ENCODE peak calls at places on chromosome 16, in seven cellular contexts. One of them, this sample, is unnamed.

GRCh38 chr16:75198135-75198600 is 8.8 kb downstream of the CTRB2 start:
- DNase-seq in mammary epithelial cell: no peak
- DNase-seq in AG04450: peak
- DNase-seq in esophagus squamous epithelium: no peak
- DNase-seq in choroid plexus epithelial cell: peak
- DNase-seq in heart left ventricle: peak
- DNase-seq in naive thymus-derived CD4-positive, alpha-beta T cell: no peak
- DNase-seq in this sample: no peak

GRCh38 chr16:81623365-81624102 is 155.6 kb upstream of the PLCG2 start:
- DNase-seq in mammary epithelial cell: peak
- DNase-seq in heart left ventricle: peak
- DNase-seq in choroid plexus epithelial cell: peak
- DNase-seq in naive thymus-derived CD4-positive, alpha-beta T cell: peak
- DNase-seq in AG04450: no peak
- DNase-seq in esophagus squamous epithelium: no peak
- DNase-seq in this sample: no peak

GRCh38 chr16:8675183-8676159 is 1.1 kb downstream of the ABAT start:
- DNase-seq in esophagus squamous epithelium: no peak
- DNase-seq in naive thymus-derived CD4-positive, alpha-beta T cell: no peak
- DNase-seq in mammary epithelial cell: no peak
- DNase-seq in AG04450: no peak
- DNase-seq in choroid plexus epithelial cell: peak
- DNase-seq in heart left ventricle: no peak
- DNase-seq in this sample: no peak

GRCh38 chr16:63530208-63530607 is 1494.0 kb upstream of the CDH8 start:
- DNase-seq in choroid plexus epithelial cell: no peak
- DNase-seq in AG04450: no peak
- DNase-seq in mammary epithelial cell: no peak
- DNase-seq in naive thymus-derived CD4-positive, alpha-beta T cell: no peak
- DNase-seq in esophagus squamous epithelium: no peak
- DNase-seq in heart left ventricle: no peak
- DNase-seq in this sample: no peak

GRCh38 chr16:74437-75318 is 2.2 kb upstream of the RHBDF1 start:
- DNase-seq in AG04450: no peak
- DNase-seq in naive thymus-derived CD4-positive, alpha-beta T cell: no peak
- DNase-seq in choroid plexus epithelial cell: no peak
- DNase-seq in heart left ventricle: no peak
- DNase-seq in mammary epithelial cell: no peak
- DNase-seq in esophagus squamous epithelium: no peak
- DNase-seq in this sample: no peak

GRCh38 chr16:53692146-53692545 is 11.5 kb downstream of the RPGRIP1L start:
- DNase-seq in heart left ventricle: no peak
- DNase-seq in choroid plexus epithelial cell: peak
- DNase-seq in AG04450: no peak
- DNase-seq in naive thymus-derived CD4-positive, alpha-beta T cell: no peak
- DNase-seq in esophagus squamous epithelium: no peak
- DNase-seq in mammary epithelial cell: no peak
- DNase-seq in this sample: no peak

GRCh38 chr16:10866196-10866976 is 10.6 kb upstream of the CIITA start:
- DNase-seq in heart left ventricle: peak
- DNase-seq in AG04450: no peak
- DNase-seq in choroid plexus epithelial cell: no peak
- DNase-seq in esophagus squamous epithelium: no peak
- DNase-seq in naive thymus-derived CD4-positive, alpha-beta T cell: no peak
- DNase-seq in mammary epithelial cell: no peak
- DNase-seq in this sample: no peak

GRCh38 chr16:78522327-78522726 is 422.9 kb downstream of the WWOX start:
- DNase-seq in esophagus squamous epithelium: no peak
- DNase-seq in choroid plexus epithelial cell: no peak
- DNase-seq in mammary epithelial cell: no peak
- DNase-seq in naive thymus-derived CD4-positive, alpha-beta T cell: no peak
- DNase-seq in AG04450: no peak
- DNase-seq in heart left ventricle: no peak
- DNase-seq in this sample: no peak

GRCh38 chr16:75341934-75342811 is 90.7 kb upstream of the BCAR1 start:
- DNase-seq in mammary epithelial cell: peak
- DNase-seq in esophagus squamous epithelium: no peak
- DNase-seq in AG04450: no peak
- DNase-seq in heart left ventricle: no peak
- DNase-seq in choroid plexus epithelial cell: peak
- DNase-seq in naive thymus-derived CD4-positive, alpha-beta T cell: no peak
- DNase-seq in this sample: no peak

GRCh38 chr16:12511708-12512107 is 292.0 kb downstream of the CPPED1 start:
- DNase-seq in mammary epithelial cell: no peak
- DNase-seq in heart left ventricle: no peak
- DNase-seq in naive thymus-derived CD4-positive, alpha-beta T cell: no peak
- DNase-seq in esophagus squamous epithelium: no peak
- DNase-seq in AG04450: no peak
- DNase-seq in choroid plexus epithelial cell: no peak
- DNase-seq in this sample: no peak

GRCh38 chr16:87754535-87754934 is 11.3 kb downstream of the KLHDC4 start:
- DNase-seq in choroid plexus epithelial cell: no peak
- DNase-seq in heart left ventricle: no peak
- DNase-seq in esophagus squamous epithelium: no peak
- DNase-seq in mammary epithelial cell: no peak
- DNase-seq in AG04450: no peak
- DNase-seq in naive thymus-derived CD4-positive, alpha-beta T cell: no peak
- DNase-seq in this sample: no peak

GRCh38 chr16:80569440-80570105 is 28.8 kb downstream of the DYNLRB2 start:
- DNase-seq in heart left ventricle: no peak
- DNase-seq in naive thymus-derived CD4-positive, alpha-beta T cell: no peak
- DNase-seq in mammary epithelial cell: peak
- DNase-seq in esophagus squamous epithelium: no peak
- DNase-seq in choroid plexus epithelial cell: peak
- DNase-seq in AG04450: no peak
- DNase-seq in this sample: no peak

GRCh38 chr16:15775209-15775608 is 81.6 kb downstream of the MYH11 start:
- DNase-seq in heart left ventricle: no peak
- DNase-seq in AG04450: no peak
- DNase-seq in esophagus squamous epithelium: no peak
- DNase-seq in naive thymus-derived CD4-positive, alpha-beta T cell: no peak
- DNase-seq in mammary epithelial cell: peak
- DNase-seq in choroid plexus epithelial cell: peak
- DNase-seq in this sample: no peak
- H3K4me3 ChIP-seq in heart left ventricle: no peak
- H3K4me3 ChIP-seq in AG04450: no peak
- H3K4me3 ChIP-seq in esophagus squamous epithelium: no peak
- H3K4me3 ChIP-seq in naive thymus-derived CD4-positive, alpha-beta T cell: no peak
- H3K4me3 ChIP-seq in mammary epithelial cell: no peak
- H3K4me3 ChIP-seq in choroid plexus epithelial cell: no peak
- H3K4me3 ChIP-seq in this sample: no peak

GRCh38 chr16:23836404-23837291 is 865 bp downstream of the PRKCB start:
- DNase-seq in naive thymus-derived CD4-positive, alpha-beta T cell: peak
- DNase-seq in choroid plexus epithelial cell: no peak
- DNase-seq in mammary epithelial cell: no peak
- DNase-seq in AG04450: no peak
- DNase-seq in esophagus squamous epithelium: no peak
- DNase-seq in heart left ventricle: peak
- DNase-seq in this sample: no peak

GRCh38 chr16:23836078-23836403 is 258 bp downstream of the PRKCB start:
- DNase-seq in choroid plexus epithelial cell: no peak
- DNase-seq in heart left ventricle: peak
- DNase-seq in naive thymus-derived CD4-positive, alpha-beta T cell: no peak
- DNase-seq in mammary epithelial cell: no peak
- DNase-seq in esophagus squamous epithelium: no peak
- DNase-seq in AG04450: no peak
- DNase-seq in this sample: no peak

GRCh38 chr16:23837553-23838308 is 1.9 kb downstream of the PRKCB start:
- DNase-seq in heart left ventricle: no peak
- DNase-seq in mammary epithelial cell: no peak
- DNase-seq in esophagus squamous epithelium: no peak
- DNase-seq in choroid plexus epithelial cell: no peak
- DNase-seq in AG04450: no peak
- DNase-seq in naive thymus-derived CD4-positive, alpha-beta T cell: no peak
- DNase-seq in this sample: no peak

GRCh38 chr16:23840310-23840709 is 4.5 kb downstream of the PRKCB start:
- DNase-seq in AG04450: no peak
- DNase-seq in naive thymus-derived CD4-positive, alpha-beta T cell: peak
- DNase-seq in choroid plexus epithelial cell: no peak
- DNase-seq in heart left ventricle: no peak
- DNase-seq in esophagus squamous epithelium: no peak
- DNase-seq in mammary epithelial cell: no peak
- DNase-seq in this sample: no peak

GRCh38 chr16:23838485-23839142 is 2.8 kb downstream of the PRKCB start:
- DNase-seq in esophagus squamous epithelium: no peak
- DNase-seq in choroid plexus epithelial cell: no peak
- DNase-seq in naive thymus-derived CD4-positive, alpha-beta T cell: no peak
- DNase-seq in AG04450: no peak
- DNase-seq in mammary epithelial cell: no peak
- DNase-seq in heart left ventricle: no peak
- DNase-seq in this sample: no peak
- H3K4me3 ChIP-seq in esophagus squamous epithelium: no peak
- H3K4me3 ChIP-seq in choroid plexus epithelial cell: no peak
- H3K4me3 ChIP-seq in naive thymus-derived CD4-positive, alpha-beta T cell: no peak
- H3K4me3 ChIP-seq in AG04450: no peak
- H3K4me3 ChIP-seq in mammary epithelial cell: no peak
- H3K4me3 ChIP-seq in heart left ventricle: no peak
- H3K4me3 ChIP-seq in this sample: no peak

GRCh38 chr16:49834496-49835009 is 21.4 kb downstream of the ZNF423 start:
- DNase-seq in esophagus squamous epithelium: no peak
- DNase-seq in mammary epithelial cell: no peak
- DNase-seq in AG04450: no peak
- DNase-seq in choroid plexus epithelial cell: peak
- DNase-seq in heart left ventricle: peak
- DNase-seq in naive thymus-derived CD4-positive, alpha-beta T cell: no peak
- DNase-seq in this sample: no peak
- H3K4me3 ChIP-seq in esophagus squamous epithelium: no peak
- H3K4me3 ChIP-seq in mammary epithelial cell: no peak
- H3K4me3 ChIP-seq in AG04450: no peak
- H3K4me3 ChIP-seq in choroid plexus epithelial cell: no peak
- H3K4me3 ChIP-seq in heart left ventricle: no peak
- H3K4me3 ChIP-seq in naive thymus-derived CD4-positive, alpha-beta T cell: no peak
- H3K4me3 ChIP-seq in this sample: no peak

DNA sequence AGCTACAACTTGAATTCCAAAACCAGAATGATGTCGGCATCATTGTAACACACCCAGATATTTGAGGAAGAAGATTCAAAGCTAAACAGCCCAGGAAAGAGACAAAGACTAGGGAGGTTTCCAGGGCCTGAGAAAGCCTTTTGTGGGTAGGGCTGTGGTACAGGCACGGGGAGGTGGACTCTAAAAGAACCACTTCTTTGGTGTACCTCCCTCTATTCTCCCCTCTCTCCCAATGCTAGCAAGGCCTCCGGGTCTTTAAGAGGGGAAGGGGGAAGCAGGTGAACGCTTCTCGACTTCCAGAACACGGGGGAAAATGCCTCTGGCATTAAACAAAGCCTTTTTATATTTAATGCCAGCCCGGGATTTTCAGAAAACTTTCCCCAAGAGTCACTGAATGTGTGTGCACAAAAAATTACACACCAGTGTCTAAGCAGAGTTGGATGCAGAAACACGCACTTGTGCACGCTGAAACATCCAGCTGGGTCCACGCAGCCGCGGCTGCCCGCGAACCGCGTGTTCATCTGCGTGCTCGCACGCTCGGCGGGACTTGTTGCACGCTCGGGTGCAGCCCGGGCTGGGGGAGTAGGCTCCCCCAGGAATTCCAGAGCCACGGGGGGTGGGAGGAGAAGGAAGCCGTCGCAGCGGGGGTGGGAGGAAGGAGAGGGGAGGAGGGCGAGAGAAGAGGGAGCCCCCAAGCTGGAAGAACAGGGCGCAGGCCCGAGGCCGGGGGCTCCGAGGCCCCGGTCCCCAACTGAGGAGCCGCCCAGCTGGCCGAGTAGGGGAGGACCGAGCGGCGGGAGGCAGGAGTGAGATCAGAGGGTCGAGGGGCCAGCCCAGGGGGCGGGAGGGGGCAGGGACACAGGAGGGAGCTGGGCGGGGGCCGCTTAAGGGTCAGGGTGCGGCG is 20.2 kb upstream of the ZNF423 start:
- DNase-seq in mammary epithelial cell: no peak
- DNase-seq in AG04450: no peak
- DNase-seq in heart left ventricle: no peak
- DNase-seq in naive thymus-derived CD4-positive, alpha-beta T cell: no peak
- DNase-seq in choroid plexus epithelial cell: no peak
- DNase-seq in esophagus squamous epithelium: no peak
- DNase-seq in this sample: no peak
- H3K4me3 ChIP-seq in mammary epithelial cell: no peak
- H3K4me3 ChIP-seq in AG04450: no peak
- H3K4me3 ChIP-seq in heart left ventricle: peak
- H3K4me3 ChIP-seq in naive thymus-derived CD4-positive, alpha-beta T cell: no peak
- H3K4me3 ChIP-seq in choroid plexus epithelial cell: peak
- H3K4me3 ChIP-seq in esophagus squamous epithelium: peak
- H3K4me3 ChIP-seq in this sample: peak

GRCh38 chr16:88991813-88992350 is 14.9 kb upstream of the CBFA2T3 start:
- DNase-seq in esophagus squamous epithelium: no peak
- DNase-seq in choroid plexus epithelial cell: no peak
- DNase-seq in AG04450: no peak
- DNase-seq in naive thymus-derived CD4-positive, alpha-beta T cell: no peak
- DNase-seq in heart left ventricle: peak
- DNase-seq in mammary epithelial cell: no peak
- DNase-seq in this sample: no peak
- H3K4me3 ChIP-seq in esophagus squamous epithelium: no peak
- H3K4me3 ChIP-seq in choroid plexus epithelial cell: no peak
- H3K4me3 ChIP-seq in AG04450: no peak
- H3K4me3 ChIP-seq in naive thymus-derived CD4-positive, alpha-beta T cell: no peak
- H3K4me3 ChIP-seq in heart left ventricle: no peak
- H3K4me3 ChIP-seq in mammary epithelial cell: no peak
- H3K4me3 ChIP-seq in this sample: no peak

GRCh38 chr16:29863669-29863984 is 601 bp upstream of the CDIPT start:
- DNase-seq in heart left ventricle: no peak
- DNase-seq in naive thymus-derived CD4-positive, alpha-beta T cell: no peak
- DNase-seq in AG04450: no peak
- DNase-seq in mammary epithelial cell: no peak
- DNase-seq in esophagus squamous epithelium: no peak
- DNase-seq in choroid plexus epithelial cell: no peak
- DNase-seq in this sample: no peak
- H3K4me3 ChIP-seq in heart left ventricle: peak
- H3K4me3 ChIP-seq in naive thymus-derived CD4-positive, alpha-beta T cell: no peak
- H3K4me3 ChIP-seq in AG04450: peak
- H3K4me3 ChIP-seq in mammary epithelial cell: no peak
- H3K4me3 ChIP-seq in esophagus squamous epithelium: peak
- H3K4me3 ChIP-seq in choroid plexus epithelial cell: peak
- H3K4me3 ChIP-seq in this sample: peak

GRCh38 chr16:56262148-56262878 is 71.0 kb downstream of the GNAO1 start:
- DNase-seq in AG04450: no peak
- DNase-seq in choroid plexus epithelial cell: no peak
- DNase-seq in mammary epithelial cell: peak
- DNase-seq in naive thymus-derived CD4-positive, alpha-beta T cell: no peak
- DNase-seq in esophagus squamous epithelium: no peak
- DNase-seq in heart left ventricle: no peak
- DNase-seq in this sample: no peak
- H3K4me3 ChIP-seq in AG04450: no peak
- H3K4me3 ChIP-seq in choroid plexus epithelial cell: no peak
- H3K4me3 ChIP-seq in mammary epithelial cell: no peak
- H3K4me3 ChIP-seq in naive thymus-derived CD4-positive, alpha-beta T cell: peak
- H3K4me3 ChIP-seq in esophagus squamous epithelium: no peak
- H3K4me3 ChIP-seq in heart left ventricle: no peak
- H3K4me3 ChIP-seq in this sample: no peak

GRCh38 chr16:3182608-3183444 is 5.2 kb upstream of the OR1F1 start:
- DNase-seq in naive thymus-derived CD4-positive, alpha-beta T cell: no peak
- DNase-seq in esophagus squamous epithelium: no peak
- DNase-seq in choroid plexus epithelial cell: peak
- DNase-seq in mammary epithelial cell: peak
- DNase-seq in heart left ventricle: no peak
- DNase-seq in AG04450: no peak
- DNase-seq in this sample: no peak
- H3K4me3 ChIP-seq in naive thymus-derived CD4-positive, alpha-beta T cell: peak
- H3K4me3 ChIP-seq in esophagus squamous epithelium: peak
- H3K4me3 ChIP-seq in choroid plexus epithelial cell: peak
- H3K4me3 ChIP-seq in mammary epithelial cell: peak
- H3K4me3 ChIP-seq in heart left ventricle: peak
- H3K4me3 ChIP-seq in AG04450: peak
- H3K4me3 ChIP-seq in this sample: peak

GRCh38 chr16:3949287-3949686 is 68.8 kb upstream of the CREBBP start:
- DNase-seq in naive thymus-derived CD4-positive, alpha-beta T cell: no peak
- DNase-seq in esophagus squamous epithelium: no peak
- DNase-seq in mammary epithelial cell: no peak
- DNase-seq in heart left ventricle: no peak
- DNase-seq in choroid plexus epithelial cell: no peak
- DNase-seq in AG04450: no peak
- DNase-seq in this sample: no peak
- H3K4me3 ChIP-seq in naive thymus-derived CD4-positive, alpha-beta T cell: no peak
- H3K4me3 ChIP-seq in esophagus squamous epithelium: no peak
- H3K4me3 ChIP-seq in mammary epithelial cell: no peak
- H3K4me3 ChIP-seq in heart left ventricle: peak
- H3K4me3 ChIP-seq in choroid plexus epithelial cell: no peak
- H3K4me3 ChIP-seq in AG04450: peak
- H3K4me3 ChIP-seq in this sample: no peak